ENCODE peak calls at places on chromosomes 16 and 17, in seven cellular contexts. One of them, this sample, is unnamed.

GRCh38 chr17:4599505-4600281 is 15.4 kb downstream of the SMTNL2 start:
- DNase-seq in uterus: peak
- DNase-seq in tibial nerve: no peak
- DNase-seq in left ventricle myocardium inferior: peak
- DNase-seq in ovary: peak
- DNase-seq in Jurkat, Clone E6-1: no peak
- DNase-seq in CD8-positive, alpha-beta T cell: no peak
- DNase-seq in this sample: no peak

GRCh38 chr16:24728891-24729242 is 584 bp upstream of the TNRC6A start:
- DNase-seq in Jurkat, Clone E6-1: no peak
- DNase-seq in CD8-positive, alpha-beta T cell: no peak
- DNase-seq in tibial nerve: no peak
- DNase-seq in left ventricle myocardium inferior: no peak
- DNase-seq in ovary: no peak
- DNase-seq in uterus: no peak
- DNase-seq in this sample: no peak

GRCh38 chr16:84672276-84673202 is 24.2 kb downstream of the KLHL36 start:
- DNase-seq in ovary: peak
- DNase-seq in tibial nerve: peak
- DNase-seq in left ventricle myocardium inferior: peak
- DNase-seq in CD8-positive, alpha-beta T cell: peak
- DNase-seq in Jurkat, Clone E6-1: peak
- DNase-seq in uterus: peak
- DNase-seq in this sample: peak

GRCh38 chr17:66076546-66077190 is 115.3 kb downstream of the CEP112 start:
- DNase-seq in ovary: no peak
- DNase-seq in tibial nerve: no peak
- DNase-seq in CD8-positive, alpha-beta T cell: no peak
- DNase-seq in left ventricle myocardium inferior: no peak
- DNase-seq in Jurkat, Clone E6-1: peak
- DNase-seq in uterus: no peak
- DNase-seq in this sample: no peak

GRCh38 chr16:10266809-10267208 is 84.6 kb upstream of the GRIN2A start:
- DNase-seq in tibial nerve: no peak
- DNase-seq in ovary: no peak
- DNase-seq in Jurkat, Clone E6-1: no peak
- DNase-seq in uterus: no peak
- DNase-seq in CD8-positive, alpha-beta T cell: no peak
- DNase-seq in left ventricle myocardium inferior: no peak
- DNase-seq in this sample: no peak

GRCh38 chr16:56919099-56919800 is 12.7 kb upstream of the HERPUD1 start:
- DNase-seq in uterus: no peak
- DNase-seq in Jurkat, Clone E6-1: no peak
- DNase-seq in CD8-positive, alpha-beta T cell: no peak
- DNase-seq in ovary: no peak
- DNase-seq in left ventricle myocardium inferior: no peak
- DNase-seq in tibial nerve: no peak
- DNase-seq in this sample: no peak

GRCh38 chr17:35578929-35579448 is 618 bp upstream of the PEX12 start:
- DNase-seq in tibial nerve: no peak
- DNase-seq in left ventricle myocardium inferior: no peak
- DNase-seq in Jurkat, Clone E6-1: no peak
- DNase-seq in uterus: no peak
- DNase-seq in ovary: no peak
- DNase-seq in CD8-positive, alpha-beta T cell: no peak
- DNase-seq in this sample: no peak

GRCh38 chr16:73949574-73950348 is 346.9 kb upstream of the PSMD7 start:
- DNase-seq in left ventricle myocardium inferior: no peak
- DNase-seq in CD8-positive, alpha-beta T cell: no peak
- DNase-seq in ovary: no peak
- DNase-seq in tibial nerve: no peak
- DNase-seq in Jurkat, Clone E6-1: no peak
- DNase-seq in uterus: peak
- DNase-seq in this sample: no peak

GRCh38 chr16:75420987-75421819 is 12.1 kb downstream of the CFDP1 start:
- DNase-seq in uterus: peak
- DNase-seq in CD8-positive, alpha-beta T cell: no peak
- DNase-seq in Jurkat, Clone E6-1: no peak
- DNase-seq in tibial nerve: peak
- DNase-seq in ovary: peak
- DNase-seq in left ventricle myocardium inferior: peak
- DNase-seq in this sample: no peak

GRCh38 chr17:57288753-57289121 is 32.4 kb downstream of the MSI2 start:
- DNase-seq in CD8-positive, alpha-beta T cell: no peak
- DNase-seq in Jurkat, Clone E6-1: no peak
- DNase-seq in tibial nerve: no peak
- DNase-seq in ovary: no peak
- DNase-seq in left ventricle myocardium inferior: no peak
- DNase-seq in uterus: no peak
- DNase-seq in this sample: no peak

GRCh38 chr16:57809843-57810196 is 7.5 kb upstream of the KIFC3 start:
- DNase-seq in tibial nerve: no peak
- DNase-seq in Jurkat, Clone E6-1: no peak
- DNase-seq in left ventricle myocardium inferior: no peak
- DNase-seq in uterus: no peak
- DNase-seq in CD8-positive, alpha-beta T cell: no peak
- DNase-seq in ovary: no peak
- DNase-seq in this sample: no peak

GRCh38 chr16:16120382-16121184 is 102.7 kb downstream of the ABCC6 start:
- DNase-seq in ovary: no peak
- DNase-seq in tibial nerve: no peak
- DNase-seq in Jurkat, Clone E6-1: peak
- DNase-seq in CD8-positive, alpha-beta T cell: no peak
- DNase-seq in uterus: peak
- DNase-seq in left ventricle myocardium inferior: peak
- DNase-seq in this sample: no peak

GRCh38 chr17:81518785-81519283 is 6.2 kb upstream of the ACTG1 start:
- DNase-seq in CD8-positive, alpha-beta T cell: no peak
- DNase-seq in ovary: no peak
- DNase-seq in uterus: peak
- DNase-seq in Jurkat, Clone E6-1: no peak
- DNase-seq in tibial nerve: no peak
- DNase-seq in left ventricle myocardium inferior: peak
- DNase-seq in this sample: no peak

GRCh38 chr17:4064366-4064765 is 78.5 kb downstream of the ZZEF1 start:
- DNase-seq in ovary: no peak
- DNase-seq in CD8-positive, alpha-beta T cell: no peak
- DNase-seq in Jurkat, Clone E6-1: no peak
- DNase-seq in left ventricle myocardium inferior: peak
- DNase-seq in tibial nerve: no peak
- DNase-seq in uterus: no peak
- DNase-seq in this sample: no peak

GRCh38 chr16:695355-696089 is 5.3 kb upstream of the WDR24 start:
- DNase-seq in uterus: no peak
- DNase-seq in tibial nerve: no peak
- DNase-seq in CD8-positive, alpha-beta T cell: peak
- DNase-seq in ovary: no peak
- DNase-seq in Jurkat, Clone E6-1: peak
- DNase-seq in left ventricle myocardium inferior: no peak
- DNase-seq in this sample: no peak

GRCh38 chr16:1989209-1989825 is 453 bp upstream of the SYNGR3 start:
- DNase-seq in ovary: no peak
- DNase-seq in CD8-positive, alpha-beta T cell: no peak
- DNase-seq in Jurkat, Clone E6-1: no peak
- DNase-seq in left ventricle myocardium inferior: no peak
- DNase-seq in uterus: no peak
- DNase-seq in tibial nerve: no peak
- DNase-seq in this sample: no peak
- H3K4me3 ChIP-seq in ovary: no peak
- H3K4me3 ChIP-seq in CD8-positive, alpha-beta T cell: no peak
- H3K4me3 ChIP-seq in Jurkat, Clone E6-1: no peak
- H3K4me3 ChIP-seq in left ventricle myocardium inferior: no peak
- H3K4me3 ChIP-seq in uterus: no peak
- H3K4me3 ChIP-seq in tibial nerve: no peak
- H3K4me3 ChIP-seq in this sample: no peak

GRCh38 chr17:39235555-39236221 is 9.9 kb upstream of the STAC2 start:
- DNase-seq in ovary: peak
- DNase-seq in CD8-positive, alpha-beta T cell: peak
- DNase-seq in Jurkat, Clone E6-1: peak
- DNase-seq in left ventricle myocardium inferior: no peak
- DNase-seq in uterus: no peak
- DNase-seq in tibial nerve: no peak
- DNase-seq in this sample: no peak
- H3K4me3 ChIP-seq in ovary: no peak
- H3K4me3 ChIP-seq in CD8-positive, alpha-beta T cell: no peak
- H3K4me3 ChIP-seq in Jurkat, Clone E6-1: no peak
- H3K4me3 ChIP-seq in left ventricle myocardium inferior: no peak
- H3K4me3 ChIP-seq in uterus: no peak
- H3K4me3 ChIP-seq in tibial nerve: no peak
- H3K4me3 ChIP-seq in this sample: no peak

GRCh38 chr17:51045616-51046526 is 74.8 kb downstream of the SPAG9 start:
- DNase-seq in ovary: no peak
- DNase-seq in CD8-positive, alpha-beta T cell: no peak
- DNase-seq in left ventricle myocardium inferior: no peak
- DNase-seq in Jurkat, Clone E6-1: peak
- DNase-seq in uterus: no peak
- DNase-seq in tibial nerve: no peak
- DNase-seq in this sample: no peak
- H3K4me3 ChIP-seq in ovary: peak
- H3K4me3 ChIP-seq in CD8-positive, alpha-beta T cell: no peak
- H3K4me3 ChIP-seq in left ventricle myocardium inferior: peak
- H3K4me3 ChIP-seq in Jurkat, Clone E6-1: no peak
- H3K4me3 ChIP-seq in uterus: peak
- H3K4me3 ChIP-seq in tibial nerve: peak
- H3K4me3 ChIP-seq in this sample: peak

DNA sequence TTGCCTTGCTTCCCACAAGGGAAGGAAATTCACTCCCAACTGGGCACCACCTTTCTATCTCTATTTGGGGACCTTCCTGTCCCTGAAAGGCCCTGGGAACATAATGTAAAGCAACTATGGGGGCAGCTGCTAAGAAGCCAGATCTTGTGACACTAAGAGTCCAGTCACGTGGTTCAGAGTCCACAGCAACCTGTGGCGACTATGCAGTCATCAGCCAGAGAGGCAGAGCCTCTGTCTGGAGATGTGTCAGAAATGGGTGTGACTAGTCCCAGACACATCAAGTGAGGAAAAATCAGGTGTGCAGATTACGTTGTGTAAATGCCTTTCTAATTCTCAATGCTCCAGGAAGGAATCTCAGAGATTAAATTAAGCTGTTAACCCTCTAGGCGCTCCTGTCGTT is 26.6 kb upstream of the SKAP1 start:
- DNase-seq in uterus: no peak
- DNase-seq in tibial nerve: no peak
- DNase-seq in CD8-positive, alpha-beta T cell: peak
- DNase-seq in ovary: no peak
- DNase-seq in left ventricle myocardium inferior: no peak
- DNase-seq in Jurkat, Clone E6-1: no peak
- DNase-seq in this sample: no peak
- H3K4me3 ChIP-seq in uterus: no peak
- H3K4me3 ChIP-seq in tibial nerve: no peak
- H3K4me3 ChIP-seq in CD8-positive, alpha-beta T cell: peak
- H3K4me3 ChIP-seq in ovary: no peak
- H3K4me3 ChIP-seq in left ventricle myocardium inferior: no peak
- H3K4me3 ChIP-seq in Jurkat, Clone E6-1: no peak
- H3K4me3 ChIP-seq in this sample: no peak

DNA sequence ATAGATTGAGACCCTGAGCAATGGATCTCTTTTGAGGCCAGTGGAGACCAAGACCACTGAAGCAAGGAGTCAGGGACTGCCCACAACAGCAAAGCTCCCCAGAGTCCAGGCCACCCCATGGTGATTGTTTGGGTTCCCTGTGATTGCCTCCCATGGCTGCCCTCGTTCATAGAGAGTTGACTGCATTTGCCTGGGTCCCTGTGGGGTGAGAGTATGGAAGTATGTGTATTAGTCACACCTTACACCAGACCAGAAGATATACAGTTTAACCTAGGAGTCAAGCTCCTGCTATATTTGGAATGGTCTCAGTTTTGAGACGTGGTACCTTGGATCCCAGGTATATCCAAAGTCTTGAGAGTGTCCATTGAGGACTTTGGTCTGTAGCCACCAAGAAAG is 20.2 kb downstream of the HLF start:
- DNase-seq in ovary: no peak
- DNase-seq in tibial nerve: no peak
- DNase-seq in uterus: no peak
- DNase-seq in CD8-positive, alpha-beta T cell: no peak
- DNase-seq in left ventricle myocardium inferior: no peak
- DNase-seq in Jurkat, Clone E6-1: no peak
- DNase-seq in this sample: no peak
- H3K4me3 ChIP-seq in ovary: no peak
- H3K4me3 ChIP-seq in tibial nerve: no peak
- H3K4me3 ChIP-seq in uterus: no peak
- H3K4me3 ChIP-seq in CD8-positive, alpha-beta T cell: no peak
- H3K4me3 ChIP-seq in left ventricle myocardium inferior: peak
- H3K4me3 ChIP-seq in Jurkat, Clone E6-1: no peak
- H3K4me3 ChIP-seq in this sample: peak

DNA sequence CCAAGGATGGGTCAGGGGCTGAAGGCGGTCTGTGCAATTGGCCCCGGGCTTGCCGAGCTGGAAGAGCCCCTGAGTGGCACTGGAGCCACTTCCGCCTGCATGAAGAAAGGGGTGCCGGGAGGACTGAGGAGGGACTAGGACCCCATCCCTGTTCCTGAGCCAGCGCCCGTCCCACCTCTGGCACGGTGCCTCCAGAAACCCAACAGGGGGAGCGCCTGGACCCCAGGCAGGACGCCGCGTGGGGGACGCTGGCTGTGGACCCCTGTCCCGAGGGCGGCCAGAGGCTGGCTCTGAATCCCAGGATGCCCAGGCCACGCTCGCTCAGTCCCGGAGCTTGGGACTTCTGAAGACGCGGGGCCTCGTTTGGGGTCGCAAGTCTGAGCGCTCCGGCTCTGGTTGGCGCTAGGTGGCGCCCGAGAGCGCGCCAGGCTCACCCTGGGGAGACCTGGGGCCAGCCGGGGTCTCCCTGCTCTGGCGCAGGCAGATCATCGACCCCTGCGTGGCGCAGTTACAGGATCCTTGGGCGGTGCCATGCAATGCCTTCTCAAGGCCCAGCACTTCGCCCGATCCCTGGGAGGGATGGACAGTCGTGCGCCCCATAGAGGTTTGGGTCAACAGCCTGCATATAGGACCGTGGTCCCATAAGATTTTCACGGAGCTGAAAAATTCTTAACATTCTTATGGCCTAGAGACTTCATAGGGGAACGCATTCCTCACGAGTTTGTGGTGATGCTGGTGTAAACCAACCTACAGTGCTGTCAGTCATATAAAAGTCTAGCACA is 58.5 kb upstream of the CREBBP start:
- DNase-seq in Jurkat, Clone E6-1: peak
- DNase-seq in tibial nerve: no peak
- DNase-seq in uterus: peak
- DNase-seq in left ventricle myocardium inferior: peak
- DNase-seq in ovary: peak
- DNase-seq in CD8-positive, alpha-beta T cell: peak
- DNase-seq in this sample: no peak
- H3K4me3 ChIP-seq in Jurkat, Clone E6-1: no peak
- H3K4me3 ChIP-seq in tibial nerve: peak
- H3K4me3 ChIP-seq in uterus: peak
- H3K4me3 ChIP-seq in left ventricle myocardium inferior: peak
- H3K4me3 ChIP-seq in ovary: peak
- H3K4me3 ChIP-seq in CD8-positive, alpha-beta T cell: peak
- H3K4me3 ChIP-seq in this sample: peak

This sample was measured in thoracic aorta.